ENCODE peak calls at places on chromosome 14, in four cellular contexts. J is fibroblast of lung, N is PC-9, T is DND-41. Z is an unnamed sample.

GRCh38 chr14:34368115-34368970 is 93.7 kb downstream of the SPTSSA start:
- DNase-seq in J (peak; percentile 37), N (no peak), T (no peak), Z (peak; percentile 30)

GRCh38 chr14:104889374-104889755 is 24.3 kb downstream of the CEP170B start:
- DNase-seq in J (no peak), N (no peak), T (no peak), Z (no peak)

GRCh38 chr14:56741325-56741724 is 69.0 kb downstream of the OTX2 start:
- DNase-seq in J (no peak), N (no peak), T (no peak), Z (no peak)

GRCh38 chr14:76968621-76969063 is 59.9 kb downstream of the IRF2BPL start:
- DNase-seq in J (no peak), N (no peak), T (no peak), Z (no peak)

GRCh38 chr14:87992349-87992719 is 648 bp downstream of the GALC start:
- DNase-seq in J (peak; percentile 33), N (no peak), T (no peak), Z (no peak)

GRCh38 chr14:95662376-95663186 is 23.6 kb upstream of the TCL1B start:
- DNase-seq in J (no peak), N (no peak), T (no peak), Z (no peak)

GRCh38 chr14:104102282-104102914 is 16.9 kb downstream of the ASPG start:
- DNase-seq in J (no peak), N (no peak), T (no peak), Z (no peak)

GRCh38 chr14:96165493-96166474 is 38.9 kb upstream of the BDKRB2 start:
- DNase-seq in J (no peak), N (no peak), T (no peak), Z (no peak)

GRCh38 chr14:72737560-72737943 is 156.3 kb downstream of the DPF3 start:
- DNase-seq in J (no peak), N (no peak), T (no peak), Z (no peak)

GRCh38 chr14:58755026-58755929 is 117.5 kb downstream of the DACT1 start:
- DNase-seq in J (peak; percentile 65), N (no peak), T (no peak), Z (no peak)

GRCh38 chr14:45194964-45195363 is 58.0 kb downstream of the MIS18BP1 start:
- DNase-seq in J (no peak), N (no peak), T (no peak), Z (no peak)

GRCh38 chr14:91173867-91174266 is 60.0 kb downstream of the DGLUCY start:
- DNase-seq in J (no peak), N (no peak), T (no peak), Z (no peak)

GRCh38 chr14:37546621-37547447 is 48.2 kb downstream of the FOXA1 start:
- DNase-seq in J (peak; percentile 16), N (no peak), T (no peak), Z (peak; percentile 89)

GRCh38 chr14:59464651-59465569 is at the start of gene GPR135:
- DNase-seq in J (peak; percentile 80), N (no peak), T (no peak), Z (peak; percentile 87)

GRCh38 chr14:21868442-21869046 is 194.9 kb upstream of the OR4E1 start:
- DNase-seq in J (no peak), N (peak; percentile 40), T (peak; percentile 68), Z (peak; percentile 78)

GRCh38 chr14:94682736-94683135 is 70.5 kb downstream of the SERPINA3 start:
- DNase-seq in J (no peak), N (no peak), T (no peak), Z (no peak)

GRCh38 chr14:85533821-85534271 is 3.9 kb downstream of the FLRT2 start:
- DNase-seq in J (no peak), N (no peak), T (no peak), Z (no peak)

GRCh38 chr14:52349731-52350130 is 35.6 kb downstream of the PTGER2 start:
- DNase-seq in J (no peak), N (no peak), T (no peak), Z (no peak)

GRCh38 chr14:28012629-28013415 is 753.8 kb upstream of the FOXG1 start:
- DNase-seq in J (no peak), N (no peak), T (no peak), Z (peak; percentile 10)

GRCh38 chr14:21104448-21105060 is 3.7 kb downstream of the TMEM253 start:
- DNase-seq in J (peak; percentile 76), N (peak; percentile 62), T (peak; percentile 78), Z (peak; percentile 71)

GRCh38 chr14:67420102-67420739 is 8.3 kb upstream of the PLEK2 start:
- DNase-seq in J (no peak), N (no peak), T (peak; percentile 60), Z (peak; percentile 47)

GRCh38 chr14:103019236-103019635 is 38.1 kb downstream of the CDC42BPB start:
- DNase-seq in J (no peak), N (no peak), T (no peak), Z (no peak)

GRCh38 chr14:103016071-103016470 is 41.3 kb downstream of the CDC42BPB start:
- DNase-seq in J (no peak), N (peak; percentile 41), T (no peak), Z (no peak)

GRCh38 chr14:103015426-103015825 is 41.9 kb downstream of the CDC42BPB start:
- DNase-seq in J (no peak), N (no peak), T (no peak), Z (no peak)

GRCh38 chr14:103014466-103015319 is 42.7 kb downstream of the CDC42BPB start:
- DNase-seq in J (peak; percentile 81), N (no peak), T (no peak), Z (no peak)

DNA sequence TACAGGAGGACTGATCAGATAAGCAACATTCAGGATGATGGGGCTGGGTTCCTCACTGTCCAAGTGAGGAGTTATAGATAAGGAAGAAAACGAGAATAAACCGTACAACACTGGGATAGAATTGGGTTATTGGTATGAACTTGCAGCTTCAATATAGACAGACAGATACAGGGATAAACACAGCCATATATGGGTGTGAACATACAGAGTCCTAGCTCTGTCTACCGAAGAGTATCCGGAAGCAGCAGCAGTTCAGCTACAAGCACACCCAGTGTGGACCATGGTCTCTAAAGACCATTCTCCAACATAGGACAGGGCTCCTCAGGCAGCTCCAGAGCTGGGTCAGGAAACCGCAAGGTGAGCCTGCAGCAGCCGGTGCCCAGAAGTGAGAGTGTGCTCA is 40.8 kb downstream of the CDC42BPB start:
- DNase-seq in J (no peak), N (no peak), T (no peak), Z (no peak)
- H4K20me1 ChIP-seq in J (no peaks in the 10 kb centered on the region), N (no peaks in the 10 kb centered on the region), T (no peaks in the 10 kb centered on the region), Z (peaks cover 4% of the 10 kb centered on the region)

GRCh38 chr14:25955772-25956171 is 642.1 kb downstream of the NOVA1 start:
- DNase-seq in J (no peak), N (no peak), T (no peak), Z (no peak)
- H3K4me1 ChIP-seq in J (no peaks in the 10 kb centered on the region), N (no peaks in the 10 kb centered on the region), T (no peaks in the 10 kb centered on the region), Z (no peaks in the 10 kb centered on the region)

DNA sequence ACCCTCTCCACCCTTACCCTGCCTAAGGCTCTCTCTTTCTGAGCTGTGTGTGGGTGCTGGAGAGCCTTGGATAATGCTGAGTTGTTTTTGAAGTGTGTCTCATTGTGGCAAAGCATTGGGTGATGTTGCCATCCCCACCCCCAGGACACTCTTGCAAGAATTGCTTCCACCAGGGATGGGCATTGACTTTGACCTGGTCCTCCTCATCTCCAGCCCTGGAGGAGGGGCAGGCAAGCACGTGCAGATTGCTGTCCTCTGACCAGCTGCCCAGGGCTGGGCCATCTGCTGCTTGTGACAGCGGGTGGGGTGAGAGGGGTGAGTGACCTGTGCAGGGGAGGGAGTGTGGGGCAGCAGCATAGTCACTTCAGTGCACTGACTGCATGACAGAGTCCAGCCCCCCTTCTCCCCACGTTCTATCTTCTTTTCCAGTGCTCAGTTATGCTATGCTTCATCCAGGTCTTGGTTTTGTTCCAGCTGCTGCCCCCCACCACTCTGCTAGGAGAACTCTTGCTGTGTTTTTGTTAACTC is 26.2 kb downstream of the SUSD6 start:
- DNase-seq in J (no peak), N (no peak), T (no peak), Z (no peak)
- H4K20me1 ChIP-seq in J (no peaks in the 10 kb centered on the region), N (no peaks in the 10 kb centered on the region), T (peaks cover 25% of the 10 kb centered on the region), Z (no peaks in the 10 kb centered on the region)

GRCh38 chr14:70448633-70449032 is 3.3 kb upstream of the ADAM21 start:
- DNase-seq in J (no peak), N (no peak), T (no peak), Z (peak; percentile 30)

GRCh38 chr14:70436867-70437266 is 15.1 kb upstream of the ADAM21 start:
- DNase-seq in J (no peak), N (no peak), T (no peak), Z (no peak)

GRCh38 chr14:70441641-70442040 is 10.3 kb upstream of the ADAM21 start:
- DNase-seq in J (no peak), N (no peak), T (no peak), Z (no peak)

DNA sequence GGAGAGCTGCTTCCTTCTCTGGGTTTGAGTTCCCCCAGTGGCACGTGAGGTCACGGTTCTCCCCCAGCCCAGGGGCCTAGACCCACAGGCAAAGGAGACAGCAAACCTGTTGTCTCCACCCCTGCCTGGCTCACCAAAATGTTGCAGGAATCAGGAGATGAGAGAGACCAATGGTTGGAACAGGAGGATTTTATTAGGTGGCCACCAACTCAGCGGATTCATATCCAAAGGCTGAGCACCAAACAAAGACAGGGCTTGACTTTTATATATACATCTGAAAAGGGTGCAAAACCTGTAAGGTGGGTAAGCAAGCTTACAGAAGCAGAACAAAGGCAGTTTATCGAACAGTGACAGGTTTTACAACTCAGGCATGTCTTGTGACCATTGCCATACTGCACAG is 9.2 kb upstream of the ADAM21 start:
- DNase-seq in J (no peak), N (no peak), T (peak; percentile 15), Z (no peak)
- H3K4me1 ChIP-seq in J (no peaks in the 10 kb centered on the region), N (no peaks in the 10 kb centered on the region), T (no peaks in the 10 kb centered on the region), Z (no peaks in the 10 kb centered on the region)

DNA sequence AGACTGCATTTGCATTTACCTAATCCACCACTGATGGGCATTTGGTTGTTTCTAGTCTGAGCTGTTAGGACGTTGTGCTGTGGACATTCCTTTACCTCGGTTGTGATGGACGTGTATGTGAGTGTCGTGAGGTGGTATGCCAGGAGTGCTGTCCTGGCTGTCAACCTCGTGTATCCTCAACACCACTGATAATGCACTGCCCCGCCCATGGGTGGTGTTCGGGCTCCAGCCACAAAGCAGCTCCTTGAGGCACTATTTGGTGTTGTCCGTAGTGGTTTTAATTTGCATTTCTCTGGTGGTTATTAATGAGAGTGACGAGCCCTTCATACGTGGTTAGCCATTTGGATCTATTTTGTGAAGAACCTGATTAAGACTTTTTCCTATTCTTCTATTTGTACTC is 87.6 kb downstream of the PPP2R5C start:
- DNase-seq in J (no peak), N (no peak), T (no peak), Z (no peak)
- H4K20me1 ChIP-seq in J (no peaks in the 10 kb centered on the region), N (peaks cover 68% of the 10 kb centered on the region), T (peaks cover 65% of the 10 kb centered on the region), Z (peaks cover 4% of the 10 kb centered on the region)

GRCh38 chr14:102605026-102605425 is 12.6 kb downstream of the RCOR1 start:
- DNase-seq in J (no peak), N (peak; percentile 71), T (no peak), Z (peak; percentile 31)

GRCh38 chr14:102610968-102611811 is 18.7 kb downstream of the RCOR1 start:
- DNase-seq in J (peak; percentile 21), N (no peak), T (no peak), Z (no peak)

GRCh38 chr14:102606296-102606695 is 13.8 kb downstream of the RCOR1 start:
- DNase-seq in J (no peak), N (no peak), T (no peak), Z (no peak)

GRCh38 chr14:102604183-102604582 is 11.7 kb downstream of the RCOR1 start:
- DNase-seq in J (no peak), N (no peak), T (no peak), Z (no peak)

GRCh38 chr14:102608064-102608446 is 15.6 kb downstream of the RCOR1 start:
- DNase-seq in J (no peak), N (no peak), T (no peak), Z (no peak)
- H3K4me1 ChIP-seq in J (no peaks in the 10 kb centered on the region), N (peaks cover 29% of the 10 kb centered on the region), T (no peaks in the 10 kb centered on the region), Z (peaks cover 3% of the 10 kb centered on the region)

Z was measured in PC-3.